ENCODE peak calls at places on chromosomes 16 and 17, in six cellular contexts. Y, D, W, H, Z and O are unnamed samples.
A peak's percentile ranks its signal among the peaks of the same experiment; 100 is the strongest.

GRCh38 chr17:65485388-65486299 is 75.8 kb downstream of the AXIN2 start:
- DNase-seq in Y (peak; percentile 74), D (no peak), W (peak; percentile 43), H (peak; percentile 90), Z (no peak), O (no peak)

GRCh38 chr16:10964891-10965326 is 20.5 kb downstream of the CLEC16A start:
- DNase-seq in Y (no peak), D (no peak), W (no peak), H (no peak), Z (no peak), O (no peak)

GRCh38 chr16:10895053-10895946 is 18.3 kb downstream of the CIITA start:
- DNase-seq in Y (peak; percentile 68), D (no peak), W (peak; percentile 54), H (peak; percentile 40), Z (peak; percentile 90), O (peak; percentile 95)

GRCh38 chr16:48113471-48113870 is 42.3 kb downstream of the ABCC12 start:
- DNase-seq in Y (no peak), D (no peak), W (no peak), H (no peak), Z (peak; percentile 29), O (no peak)

GRCh38 chr16:69465083-69465721 is 40.8 kb downstream of the CYB5B start:
- DNase-seq in Y (no peak), D (no peak), W (no peak), H (no peak), Z (no peak), O (no peak)

GRCh38 chr17:32827227-32827626 is 49.7 kb downstream of the MYO1D start:
- DNase-seq in Y (no peak), D (no peak), W (no peak), H (no peak), Z (no peak), O (no peak)

GRCh38 chr16:2663553-2664521 is 18.5 kb upstream of the KCTD5 start:
- DNase-seq in Y (no peak), D (peak; percentile 64), W (no peak), H (peak; percentile 82), Z (no peak), O (peak; percentile 16)

GRCh38 chr17:29384901-29385300 is 5.3 kb upstream of the TAOK1 start:
- DNase-seq in Y (no peak), D (no peak), W (no peak), H (no peak), Z (no peak), O (no peak)

GRCh38 chr17:57866723-57867122 is 16.9 kb upstream of the MRPS23 start:
- DNase-seq in Y (no peak), D (no peak), W (no peak), H (no peak), Z (no peak), O (no peak)

GRCh38 chr16:51164574-51164973 is 13.5 kb upstream of the SALL1 start:
- DNase-seq in Y (no peak), D (no peak), W (no peak), H (no peak), Z (no peak), O (no peak)

GRCh38 chr16:2015117-2015946 is 4.3 kb upstream of the NPW start:
- DNase-seq in Y (no peak), D (no peak), W (no peak), H (no peak), Z (no peak), O (no peak)

GRCh38 chr17:78473951-78474630 is 95.6 kb downstream of the PGS1 start:
- DNase-seq in Y (no peak), D (no peak), W (no peak), H (no peak), Z (no peak), O (no peak)

GRCh38 chr16:57306676-57307341 is 22.3 kb upstream of the PLLP start:
- DNase-seq in Y (no peak), D (no peak), W (no peak), H (no peak), Z (no peak), O (no peak)

GRCh38 chr17:12507046-12507445 is 158.6 kb upstream of the MYOCD start:
- DNase-seq in Y (no peak), D (no peak), W (no peak), H (no peak), Z (no peak), O (no peak)

GRCh38 chr17:42388381-42389134 is at the start of gene STAT3:
- DNase-seq in Y (peak; percentile 100), D (peak; percentile 100), W (peak; percentile 100), H (peak; percentile 100), Z (peak; percentile 100), O (peak; percentile 100)

GRCh38 chr16:73054732-73055481 is 7.0 kb upstream of the ZFHX3 start:
- DNase-seq in Y (no peak), D (no peak), W (no peak), H (peak; percentile 58), Z (no peak), O (no peak)

GRCh38 chr17:35345926-35346771 is 27.3 kb downstream of the SLFN11 start:
- DNase-seq in Y (peak; percentile 78), D (peak; percentile 10), W (peak; percentile 79), H (peak; percentile 59), Z (peak; percentile 38), O (peak; percentile 18)

GRCh38 chr17:69141802-69142472 is at the start of gene ABCA6:
- DNase-seq in Y (no peak), D (no peak), W (no peak), H (peak; percentile 93), Z (no peak), O (no peak)

GRCh38 chr17:68733241-68734176 is 132.3 kb upstream of the FAM20A start:
- DNase-seq in Y (no peak), D (no peak), W (no peak), H (peak; percentile 80), Z (peak; percentile 35), O (no peak)

GRCh38 chr17:82317394-82318168 is at the start of gene CD7:
- DNase-seq in Y (peak; percentile 8), D (no peak), W (no peak), H (no peak), Z (no peak), O (no peak)

GRCh38 chr17:56426901-56427300 is 166.6 kb upstream of the NOG start:
- DNase-seq in Y (no peak), D (no peak), W (no peak), H (no peak), Z (no peak), O (no peak)

GRCh38 chr17:39925282-39926134 is 1.9 kb downstream of the ORMDL3 start:
- DNase-seq in Y (no peak), D (no peak), W (no peak), H (no peak), Z (no peak), O (no peak)

GRCh38 chr17:39923230-39923629 is 4.2 kb downstream of the ORMDL3 start:
- DNase-seq in Y (no peak), D (no peak), W (no peak), H (no peak), Z (no peak), O (no peak)

GRCh38 chr17:39924691-39925055 is 2.7 kb downstream of the ORMDL3 start:
- DNase-seq in Y (no peak), D (no peak), W (no peak), H (no peak), Z (no peak), O (no peak)

GRCh38 chr17:39922006-39922405 is 3.6 kb upstream of the GSDMB start:
- DNase-seq in Y (no peak), D (no peak), W (no peak), H (no peak), Z (no peak), O (no peak)

GRCh38 chr17:39923836-39924690 is 3.3 kb downstream of the ORMDL3 start:
- DNase-seq in Y (no peak), D (no peak), W (no peak), H (peak; percentile 29), Z (peak; percentile 51), O (peak; percentile 39)
- TF ChIP-seq CTCF in Y (peak; percentile 6), D (no peak), W (no peak), H (peak; percentile 27), Z (peak; percentile 30), O (no peak)

DNA sequence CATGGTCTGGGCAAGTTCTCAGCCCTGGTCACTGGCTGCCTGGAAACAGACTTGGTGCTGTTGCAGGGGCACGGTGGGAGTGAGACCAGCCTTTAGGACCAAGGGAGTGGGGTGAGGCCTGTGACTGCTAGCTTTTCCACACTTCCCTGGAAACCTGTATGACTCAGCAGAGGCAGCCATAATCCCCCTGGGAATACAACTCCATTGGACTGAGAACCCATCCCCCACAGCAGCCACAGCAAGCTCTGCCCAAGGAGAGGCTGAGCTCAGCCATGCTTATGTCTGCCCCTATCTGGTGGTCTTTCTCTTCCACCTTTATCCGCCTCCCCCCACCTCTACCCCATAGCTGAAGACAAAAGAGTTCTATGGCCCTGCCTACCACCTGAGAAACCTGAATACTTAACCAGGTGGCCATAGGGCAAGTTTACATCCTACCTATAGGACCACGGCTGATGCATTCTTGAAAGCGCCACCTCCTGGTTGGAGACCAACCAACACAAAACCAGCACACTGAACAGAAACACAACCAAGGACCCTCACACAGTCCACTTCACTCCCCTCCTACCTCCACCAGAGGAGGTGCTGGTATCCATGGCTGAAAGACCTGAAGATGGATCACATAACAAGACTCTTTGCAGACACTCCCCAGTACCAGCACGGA is 816.2 kb upstream of the SOX9 start:
- DNase-seq in Y (no peak), D (no peak), W (no peak), H (no peak), Z (no peak), O (no peak)
- TF ChIP-seq CTCF in Y (no peak), D (no peak), W (no peak), H (no peak), Z (peak; percentile 18), O (no peak)

DNA sequence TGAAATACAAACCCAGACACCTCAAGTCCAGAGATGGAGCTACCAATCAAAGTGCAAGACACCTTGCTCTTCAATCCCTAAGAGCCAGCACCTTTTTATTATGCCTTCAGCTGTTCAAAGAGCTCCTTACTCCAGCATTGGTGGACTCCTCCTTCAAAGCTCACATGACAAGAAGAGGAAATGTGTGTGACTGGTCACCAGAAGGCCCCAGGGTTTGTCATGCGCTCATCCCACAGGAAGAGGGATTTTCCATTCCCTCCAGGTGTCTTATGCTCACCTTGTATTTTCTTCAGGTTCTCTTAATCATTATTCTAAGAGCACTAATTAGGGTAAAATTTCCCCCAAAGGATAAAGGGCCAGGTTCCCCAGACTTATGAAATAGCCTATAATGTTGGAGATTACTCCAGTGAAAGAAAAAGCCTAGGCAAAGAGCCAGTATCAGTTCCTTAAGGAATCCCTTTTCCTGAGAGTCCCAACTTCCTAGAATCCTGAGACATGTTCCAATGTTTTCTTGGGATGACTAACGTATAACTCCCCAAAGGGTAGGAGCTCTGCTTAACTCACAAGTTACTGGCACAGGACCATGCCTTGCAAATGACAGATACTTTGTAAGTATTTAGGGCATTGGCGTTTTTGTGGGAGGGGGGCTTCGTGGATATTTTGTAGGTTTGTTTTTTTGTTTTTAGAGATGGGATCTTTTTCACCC is 56.9 kb upstream of the SOX9 start:
- DNase-seq in Y (no peak), D (no peak), W (no peak), H (no peak), Z (no peak), O (no peak)
- TF ChIP-seq CTCF in Y (no peak), D (no peak), W (no peak), H (no peak), Z (no peak), O (no peak)

DNA sequence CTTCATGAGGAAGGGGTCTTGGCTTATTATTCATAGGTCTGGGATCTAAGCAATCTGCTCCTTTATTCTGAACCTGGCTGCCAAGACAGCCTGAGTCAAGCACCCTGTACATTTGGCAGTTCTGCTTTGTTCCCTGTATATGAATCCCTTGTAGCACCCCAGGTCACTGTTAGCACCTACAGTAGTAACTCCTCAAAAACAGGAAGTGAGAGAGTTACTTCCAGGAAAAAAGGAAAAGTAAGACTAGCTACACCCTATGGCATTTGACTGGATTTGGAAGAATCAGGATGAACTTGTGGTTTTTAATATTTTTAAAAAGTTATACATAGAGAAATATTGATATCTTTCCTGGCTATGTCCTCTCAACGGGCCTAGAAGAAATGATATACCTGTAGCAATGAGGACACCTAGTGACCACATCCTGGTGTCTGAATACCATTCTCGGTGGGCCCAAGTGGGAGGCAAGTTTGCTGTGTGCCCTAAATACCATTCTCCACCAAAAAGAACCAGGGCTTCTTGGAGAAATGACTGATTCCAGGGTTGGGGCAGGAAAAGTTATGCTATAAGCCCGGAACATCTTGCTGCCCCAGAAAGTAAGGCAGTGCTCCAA is 9.9 kb downstream of the ANKRD40 start:
- DNase-seq in Y (no peak), D (no peak), W (no peak), H (no peak), Z (no peak), O (no peak)
- TF ChIP-seq CTCF in Y (no peak), D (peak; percentile 20), W (no peak), H (no peak), Z (peak; percentile 25), O (no peak)